ENCODE peak calls at places on chromosome 20, in seven cellular contexts. W is HCT116, V is stomach, L is tibial nerve, O is heart left ventricle, D is A549, I is HepG2. T is an unnamed sample.

GRCh38 chr20:44054849-44055248 is 132.1 kb downstream of the JPH2 start:
- DNase-seq in W (no peak), V (peak), L (no peak), O (no peak), D (no peak), I (no peak), T (no peak)

GRCh38 chr20:41336711-41337492 is 3.7 kb upstream of the LPIN3 start:
- DNase-seq in W (no peak), V (no peak), L (no peak), O (no peak), D (no peak), I (no peak), T (no peak)

GRCh38 chr20:49615401-49616153 is 47.6 kb upstream of the PTGIS start:
- DNase-seq in W (no peak), V (peak), L (no peak), O (peak), D (peak), I (peak), T (peak)

GRCh38 chr20:39069976-39070375 is 107.8 kb downstream of the DHX35 start:
- DNase-seq in W (no peak), V (no peak), L (no peak), O (no peak), D (no peak), I (no peak), T (no peak)

GRCh38 chr20:61073376-61073775 is 178.7 kb upstream of the CDH4 start:
- DNase-seq in W (no peak), V (no peak), L (no peak), O (no peak), D (no peak), I (no peak), T (no peak)

GRCh38 chr20:58603656-58604184 is 47.4 kb upstream of the STX16 start:
- DNase-seq in W (no peak), V (no peak), L (no peak), O (no peak), D (no peak), I (no peak), T (no peak)

GRCh38 chr20:59789641-59790040 is 143.8 kb downstream of the SYCP2 start:
- DNase-seq in W (no peak), V (peak), L (no peak), O (no peak), D (no peak), I (no peak), T (no peak)

GRCh38 chr20:58014628-58015315 is 213.7 kb downstream of the ANKRD60 start:
- DNase-seq in W (peak), V (no peak), L (no peak), O (no peak), D (peak), I (no peak), T (no peak)

GRCh38 chr20:57361517-57361916 is 10.5 kb downstream of the RAE1 start:
- DNase-seq in W (no peak), V (no peak), L (no peak), O (no peak), D (no peak), I (no peak), T (no peak)

GRCh38 chr20:10731190-10731955 is 57.6 kb upstream of the JAG1 start:
- DNase-seq in W (no peak), V (no peak), L (no peak), O (no peak), D (no peak), I (no peak), T (no peak)

GRCh38 chr20:49415664-49416044 is 66.8 kb downstream of the KCNB1 start:
- DNase-seq in W (no peak), V (no peak), L (no peak), O (no peak), D (no peak), I (no peak), T (no peak)

GRCh38 chr20:11976966-11977365 is 59.3 kb downstream of the BTBD3 start:
- DNase-seq in W (no peak), V (no peak), L (no peak), O (no peak), D (no peak), I (no peak), T (no peak)

GRCh38 chr20:53914091-53914860 is 156.1 kb downstream of the BCAS1 start:
- DNase-seq in W (no peak), V (no peak), L (no peak), O (no peak), D (no peak), I (no peak), T (peak)

GRCh38 chr20:57609086-57609841 is 11.0 kb downstream of the ZBP1 start:
- DNase-seq in W (no peak), V (no peak), L (no peak), O (no peak), D (no peak), I (no peak), T (no peak)

GRCh38 chr20:10505320-10506226 is 70.5 kb downstream of the SLX4IP start:
- DNase-seq in W (no peak), V (no peak), L (no peak), O (no peak), D (no peak), I (no peak), T (peak)

GRCh38 chr20:10670521-10671220 is 3.1 kb downstream of the JAG1 start:
- DNase-seq in W (no peak), V (no peak), L (no peak), O (no peak), D (no peak), I (peak), T (no peak)

GRCh38 chr20:51802170-51802745 is at the start of gene SALL4:
- DNase-seq in W (no peak), V (peak), L (no peak), O (no peak), D (no peak), I (no peak), T (peak)

GRCh38 chr20:51486197-51487005 is 56.1 kb downstream of the NFATC2 start:
- DNase-seq in W (no peak), V (no peak), L (no peak), O (no peak), D (no peak), I (no peak), T (no peak)

GRCh38 chr20:32638848-32639247 is 34.9 kb downstream of the C20orf203 start:
- DNase-seq in W (no peak), V (peak), L (no peak), O (no peak), D (no peak), I (no peak), T (peak)

GRCh38 chr20:18676366-18676765 is 88.5 kb downstream of the DTD1 start:
- DNase-seq in W (no peak), V (no peak), L (no peak), O (no peak), D (no peak), I (no peak), T (no peak)

DNA sequence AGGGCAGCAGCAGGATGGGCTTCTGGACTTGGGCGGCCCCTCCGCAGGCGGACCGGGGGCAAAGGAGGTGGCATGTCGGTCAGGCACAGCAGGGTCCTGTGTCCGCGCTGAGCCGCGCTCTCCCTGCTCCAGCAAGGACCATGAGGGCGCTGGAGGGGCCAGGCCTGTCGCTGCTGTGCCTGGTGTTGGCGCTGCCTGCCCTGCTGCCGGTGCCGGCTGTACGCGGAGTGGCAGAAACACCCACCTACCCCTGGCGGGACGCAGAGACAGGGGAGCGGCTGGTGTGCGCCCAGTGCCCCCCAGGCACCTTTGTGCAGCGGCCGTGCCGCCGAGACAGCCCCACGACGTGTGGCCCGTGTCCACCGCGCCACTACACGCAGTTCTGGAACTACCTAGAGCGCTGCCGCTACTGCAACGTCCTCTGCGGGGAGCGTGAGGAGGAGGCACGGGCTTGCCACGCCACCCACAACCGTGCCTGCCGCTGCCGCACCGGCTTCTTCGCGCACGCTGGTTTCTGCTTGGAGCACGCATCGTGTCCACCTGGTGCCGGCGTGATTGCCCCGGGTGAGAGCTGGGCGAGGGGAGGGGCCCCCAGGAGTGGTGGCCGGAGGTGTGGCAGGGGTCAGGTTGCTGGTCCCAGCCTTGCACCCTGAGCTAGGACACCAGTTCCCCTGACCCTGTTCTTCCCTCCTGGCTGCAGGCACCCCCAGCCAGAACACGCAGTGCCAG is at the start of gene TNFRSF6B:
- DNase-seq in W (no peak), V (no peak), L (no peak), O (peak), D (no peak), I (no peak), T (no peak)
- TF ChIP-seq POLR2A in W (peak), V (no peak), L (no peak), O (no peak), D (no peak), I (peak), T (peak)

DNA sequence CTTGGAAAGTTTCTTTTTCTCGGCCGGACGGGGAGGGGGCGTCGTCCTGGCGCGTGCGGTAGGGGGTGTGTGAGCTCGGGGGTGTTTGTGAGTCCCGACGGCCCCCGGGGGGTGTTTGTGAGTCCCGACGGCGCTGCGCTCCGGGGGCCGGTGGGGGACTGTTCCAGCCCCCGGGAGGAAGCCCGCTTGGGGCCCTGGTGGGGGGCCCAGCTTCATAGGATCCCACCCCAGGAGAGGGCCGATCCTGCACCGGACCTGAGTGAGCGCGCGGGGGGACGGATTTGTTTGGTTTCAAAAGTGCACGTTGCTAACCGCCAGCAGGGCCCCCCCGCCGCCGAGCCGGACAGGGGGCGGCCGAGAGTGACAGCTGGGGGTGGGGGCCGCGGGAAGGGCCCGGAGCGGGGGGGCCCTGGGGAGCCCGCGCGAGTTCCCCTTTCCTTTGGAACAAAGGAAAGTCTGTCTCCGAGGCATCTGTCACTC is 441 bp downstream of the TGIF2 start:
- DNase-seq in W (no peak), V (peak), L (no peak), O (no peak), D (no peak), I (peak), T (peak)
- TF ChIP-seq POLR2A in W (no peak), V (no peak), L (no peak), O (no peak), D (no peak), I (peak), T (no peak)

GRCh38 chr20:36467076-36467999 is 74.0 kb upstream of the MYL9 start:
- DNase-seq in W (no peak), V (peak), L (peak), O (peak), D (peak), I (no peak), T (no peak)

GRCh38 chr20:36466089-36466488 is 75.2 kb upstream of the MYL9 start:
- DNase-seq in W (no peak), V (no peak), L (no peak), O (no peak), D (no peak), I (no peak), T (no peak)

GRCh38 chr20:36463212-36464061 is 77.9 kb upstream of the MYL9 start:
- DNase-seq in W (no peak), V (no peak), L (no peak), O (no peak), D (no peak), I (no peak), T (no peak)

GRCh38 chr20:36462440-36463211 is 78.7 kb upstream of the MYL9 start:
- DNase-seq in W (no peak), V (peak), L (peak), O (peak), D (no peak), I (no peak), T (no peak)

GRCh38 chr20:36465109-36466080 is 75.9 kb upstream of the MYL9 start:
- DNase-seq in W (peak), V (peak), L (peak), O (no peak), D (peak), I (peak), T (peak)
- TF ChIP-seq POLR2A in W (no peak), V (no peak), L (no peak), O (no peak), D (peak), I (no peak), T (no peak)

DNA sequence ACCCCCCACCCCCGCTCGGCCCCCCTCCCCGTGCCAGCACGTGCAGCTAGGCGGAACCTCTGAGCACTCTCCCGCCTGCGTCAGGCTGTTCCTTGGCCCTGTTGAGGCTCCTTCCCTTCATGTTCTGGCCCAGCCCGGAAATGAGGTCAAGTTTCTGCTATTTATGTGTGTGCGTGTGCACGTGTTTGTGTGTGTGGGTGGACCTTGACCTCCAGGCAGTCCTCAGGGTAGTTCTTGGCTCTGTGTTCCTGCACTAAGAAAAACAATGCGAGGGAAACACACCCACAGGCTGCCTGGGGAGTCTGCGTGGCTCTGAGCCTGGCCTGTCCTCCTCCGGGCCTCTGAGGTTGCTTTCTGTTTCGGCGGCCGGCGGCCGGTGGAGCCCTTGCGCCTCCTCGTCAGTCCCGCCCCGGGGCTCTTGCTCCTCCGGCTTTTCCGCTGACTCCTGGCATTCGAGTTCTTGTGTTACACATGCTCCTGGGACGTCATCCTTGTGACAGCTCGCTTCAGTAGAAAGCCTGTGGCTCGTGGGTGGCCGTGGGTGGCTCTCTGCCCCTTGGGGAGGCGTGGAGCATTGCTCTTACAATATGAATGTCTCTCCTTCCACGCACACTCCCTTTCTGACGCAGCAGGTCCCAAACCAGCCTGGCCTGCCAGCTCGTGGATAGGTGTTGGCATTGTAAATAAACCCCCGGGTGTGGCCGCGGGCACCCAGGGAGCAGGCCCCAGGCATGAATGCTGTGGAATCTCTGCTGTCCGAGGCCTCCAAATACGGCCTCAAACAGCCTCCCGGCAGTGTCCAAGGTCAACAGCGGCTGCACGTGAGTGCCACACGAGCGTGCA is 10.0 kb downstream of the SLCO4A1 start:
- DNase-seq in W (peak), V (peak), L (peak), O (peak), D (peak), I (peak), T (peak)
- TF ChIP-seq POLR2A in W (no peak), V (no peak), L (peak), O (no peak), D (no peak), I (no peak), T (no peak)

GRCh38 chr20:34703061-34703572 is 1.0 kb upstream of the TP53INP2 start:
- DNase-seq in W (no peak), V (no peak), L (no peak), O (no peak), D (no peak), I (no peak), T (no peak)

GRCh38 chr20:34705008-34705382 is 851 bp downstream of the TP53INP2 start:
- DNase-seq in W (no peak), V (no peak), L (no peak), O (no peak), D (no peak), I (no peak), T (no peak)

GRCh38 chr20:34703573-34704176 is 469 bp upstream of the TP53INP2 start:
- DNase-seq in W (no peak), V (peak), L (no peak), O (no peak), D (no peak), I (peak), T (peak)

GRCh38 chr20:34705383-34706021 is 1.4 kb downstream of the TP53INP2 start:
- DNase-seq in W (no peak), V (peak), L (no peak), O (no peak), D (peak), I (peak), T (peak)

DNA sequence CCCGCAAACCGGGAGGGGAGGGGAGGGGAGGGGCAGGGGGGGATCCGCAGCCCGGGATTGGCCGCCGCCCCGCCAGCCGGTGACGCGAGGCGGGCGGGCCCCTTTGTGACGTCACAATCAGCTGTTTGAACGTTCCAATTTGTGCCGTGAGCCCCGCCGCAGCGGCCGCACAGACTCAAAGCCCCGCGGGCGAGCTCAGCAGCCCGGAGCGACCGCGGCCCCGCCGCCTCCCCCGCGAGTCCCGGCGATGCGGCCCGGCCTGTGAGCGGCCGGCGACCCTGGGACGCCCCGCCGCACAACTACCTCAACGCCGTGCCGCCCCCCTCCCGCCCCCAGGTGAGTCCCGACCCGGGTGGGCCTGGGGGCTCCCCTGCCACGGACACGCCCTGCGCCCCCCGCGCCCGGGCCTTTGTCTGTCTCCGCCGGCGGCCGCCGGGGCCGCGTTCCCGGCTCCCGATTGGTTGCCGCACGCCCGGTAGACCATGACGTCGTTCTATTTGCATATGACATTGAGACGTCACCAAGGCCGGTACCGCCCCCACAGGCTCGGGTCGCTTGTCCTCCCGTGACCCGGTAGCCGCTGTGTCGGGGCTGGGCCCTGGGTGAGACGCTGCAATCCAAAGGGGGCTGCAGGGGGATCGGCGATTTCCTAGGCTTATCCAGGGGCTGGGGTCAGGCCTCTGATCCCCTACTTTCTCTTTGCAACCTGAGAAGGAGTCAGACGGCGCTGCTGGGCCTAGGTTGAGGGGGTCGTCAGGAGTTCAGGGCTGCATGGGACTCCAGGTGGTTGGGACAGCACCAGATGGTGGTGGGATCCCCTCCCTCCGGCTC is at the start of gene TP53INP2:
- DNase-seq in W (peak), V (peak), L (peak), O (peak), D (peak), I (peak), T (peak)
- TF ChIP-seq POLR2A in W (peak), V (no peak), L (peak), O (peak), D (no peak), I (peak), T (peak)

GRCh38 chr20:35478804-35479472 is 23.5 kb downstream of the CEP250 start:
- DNase-seq in W (no peak), V (no peak), L (no peak), O (no peak), D (peak), I (peak), T (peak)
- TF ChIP-seq POLR2A in W (no peak), V (no peak), L (no peak), O (no peak), D (no peak), I (no peak), T (no peak)

DNA sequence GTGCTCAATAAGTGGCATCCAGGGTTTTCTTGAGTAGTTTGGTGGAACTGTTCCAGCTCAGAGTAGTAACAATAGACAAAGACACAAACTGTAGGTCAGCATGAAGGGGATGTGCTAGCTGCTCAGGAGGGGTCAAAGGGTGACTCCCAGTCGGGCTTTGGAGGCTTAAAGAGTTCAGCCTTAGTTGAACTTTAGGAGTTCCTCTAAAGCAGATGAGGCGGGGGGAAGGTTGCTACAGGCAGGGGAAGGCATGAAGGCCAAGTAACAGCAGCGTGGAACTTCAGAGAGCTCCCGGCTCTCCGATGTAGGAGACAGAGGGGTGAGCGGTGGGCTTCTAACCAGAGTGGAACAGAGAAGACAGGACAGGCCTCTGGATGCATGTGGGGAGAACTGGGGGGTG is 115.5 kb upstream of the CD93 start:
- DNase-seq in W (no peak), V (no peak), L (no peak), O (no peak), D (no peak), I (no peak), T (no peak)
- TF ChIP-seq POLR2A in W (no peak), V (no peak), L (no peak), O (no peak), D (no peak), I (no peak), T (no peak)

DNA sequence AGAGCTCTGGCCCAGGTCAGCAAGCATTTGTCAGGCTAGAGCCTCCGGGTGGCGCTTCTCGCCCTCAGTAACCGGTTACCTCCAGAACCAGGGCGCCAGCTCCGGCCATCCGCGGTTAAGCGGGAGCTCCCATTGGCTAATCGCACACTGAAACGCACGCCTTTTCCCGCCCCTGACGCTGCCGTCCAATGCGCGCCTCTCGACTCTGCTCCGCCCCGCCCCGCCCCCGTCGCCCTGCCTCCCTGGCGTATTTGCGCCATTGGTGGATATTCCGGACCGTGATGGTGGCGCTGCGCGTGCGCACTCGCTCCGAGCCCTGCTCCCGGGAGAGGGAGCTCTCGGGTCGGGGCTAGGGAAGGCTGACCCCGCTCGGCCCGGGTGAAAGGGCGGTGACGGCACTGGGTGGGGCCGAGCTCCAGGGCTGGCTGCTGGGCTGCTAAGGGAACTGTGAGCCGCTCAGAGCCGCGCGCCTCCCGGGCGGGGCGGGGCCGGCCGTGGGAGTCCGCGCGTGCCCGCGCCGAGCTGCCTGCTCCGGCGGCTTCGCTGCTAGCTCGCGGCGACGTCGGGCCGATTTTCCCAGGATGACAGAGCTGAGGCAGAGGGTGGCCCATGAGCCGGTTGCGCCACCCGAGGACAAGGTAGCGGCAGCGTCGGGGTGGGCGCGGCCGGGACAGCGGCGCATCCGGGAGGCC is at the start of gene CDS2:
- DNase-seq in W (peak), V (peak), L (peak), O (peak), D (peak), I (peak), T (peak)
- TF ChIP-seq POLR2A in W (no peak), V (no peak), L (peak), O (peak), D (peak), I (peak), T (peak)